ENCODE peak calls at places on chromosomes 1 and 21, in five cellular contexts. One of them, this sample, is unnamed.

GRCh38 chr1:64194168-64195088 is 9.0 kb upstream of the UBE2U start:
- DNase-seq in fibroblast of lung: no peak
- DNase-seq in HCT116: no peak
- DNase-seq in CD4-positive, CD25-positive, alpha-beta regulatory T cell: no peak
- DNase-seq in tibial artery: no peak
- DNase-seq in this sample: no peak

GRCh38 chr1:119680193-119680592 is 31.5 kb upstream of the PHGDH start:
- DNase-seq in fibroblast of lung: no peak
- DNase-seq in HCT116: no peak
- DNase-seq in CD4-positive, CD25-positive, alpha-beta regulatory T cell: no peak
- DNase-seq in tibial artery: no peak
- DNase-seq in this sample: no peak

GRCh38 chr1:178189814-178190213 is 95.9 kb downstream of the RASAL2 start:
- DNase-seq in fibroblast of lung: no peak
- DNase-seq in HCT116: peak; percentile 13
- DNase-seq in CD4-positive, CD25-positive, alpha-beta regulatory T cell: no peak
- DNase-seq in tibial artery: no peak
- DNase-seq in this sample: peak; percentile 78

GRCh38 chr1:24987875-24988559 is 57.9 kb upstream of the RUNX3 start:
- DNase-seq in fibroblast of lung: no peak
- DNase-seq in HCT116: no peak
- DNase-seq in CD4-positive, CD25-positive, alpha-beta regulatory T cell: no peak
- DNase-seq in tibial artery: no peak
- DNase-seq in this sample: no peak

GRCh38 chr1:47575855-47576757 is 138.3 kb downstream of the FOXD2 start:
- DNase-seq in fibroblast of lung: peak; percentile 91
- DNase-seq in HCT116: no peak
- DNase-seq in CD4-positive, CD25-positive, alpha-beta regulatory T cell: no peak
- DNase-seq in tibial artery: peak; percentile 32
- DNase-seq in this sample: peak; percentile 70

GRCh38 chr1:116919802-116920201 is 10.1 kb downstream of the PTGFRN start:
- DNase-seq in fibroblast of lung: no peak
- DNase-seq in HCT116: no peak
- DNase-seq in CD4-positive, CD25-positive, alpha-beta regulatory T cell: no peak
- DNase-seq in tibial artery: no peak
- DNase-seq in this sample: no peak

GRCh38 chr1:23816361-23816760 is 8.9 kb downstream of the HMGCL start:
- DNase-seq in fibroblast of lung: no peak
- DNase-seq in HCT116: no peak
- DNase-seq in CD4-positive, CD25-positive, alpha-beta regulatory T cell: no peak
- DNase-seq in tibial artery: no peak
- DNase-seq in this sample: no peak

GRCh38 chr1:244173765-244174164 is 122.7 kb downstream of the ZBTB18 start:
- DNase-seq in fibroblast of lung: peak; percentile 63
- DNase-seq in HCT116: no peak
- DNase-seq in CD4-positive, CD25-positive, alpha-beta regulatory T cell: no peak
- DNase-seq in tibial artery: no peak
- DNase-seq in this sample: no peak

GRCh38 chr1:154584267-154584994 is 16.9 kb downstream of the CHRNB2 start:
- DNase-seq in fibroblast of lung: no peak
- DNase-seq in HCT116: no peak
- DNase-seq in CD4-positive, CD25-positive, alpha-beta regulatory T cell: no peak
- DNase-seq in tibial artery: peak; percentile 6
- DNase-seq in this sample: no peak

GRCh38 chr1:13801711-13802486 is 101.9 kb downstream of the PRDM2 start:
- DNase-seq in fibroblast of lung: no peak
- DNase-seq in HCT116: no peak
- DNase-seq in CD4-positive, CD25-positive, alpha-beta regulatory T cell: no peak
- DNase-seq in tibial artery: peak; percentile 54
- DNase-seq in this sample: no peak

GRCh38 chr1:50278352-50278878 is 144.8 kb downstream of the DMRTA2 start:
- DNase-seq in fibroblast of lung: no peak
- DNase-seq in HCT116: no peak
- DNase-seq in CD4-positive, CD25-positive, alpha-beta regulatory T cell: no peak
- DNase-seq in tibial artery: no peak
- DNase-seq in this sample: no peak

GRCh38 chr1:205191617-205192016 is 19.9 kb downstream of the DSTYK start:
- DNase-seq in fibroblast of lung: no peak
- DNase-seq in HCT116: no peak
- DNase-seq in CD4-positive, CD25-positive, alpha-beta regulatory T cell: no peak
- DNase-seq in tibial artery: no peak
- DNase-seq in this sample: peak; percentile 43

GRCh38 chr1:207316622-207317510 is 4.6 kb upstream of the CD55 start:
- DNase-seq in fibroblast of lung: no peak
- DNase-seq in HCT116: peak; percentile 56
- DNase-seq in CD4-positive, CD25-positive, alpha-beta regulatory T cell: no peak
- DNase-seq in tibial artery: no peak
- DNase-seq in this sample: no peak

GRCh38 chr1:178531897-178532296 is 19.0 kb downstream of the TEX35 start:
- DNase-seq in fibroblast of lung: no peak
- DNase-seq in HCT116: no peak
- DNase-seq in CD4-positive, CD25-positive, alpha-beta regulatory T cell: no peak
- DNase-seq in tibial artery: no peak
- DNase-seq in this sample: no peak

GRCh38 chr1:183911285-183911684 is 106.4 kb downstream of the RGL1 start:
- DNase-seq in fibroblast of lung: no peak
- DNase-seq in HCT116: no peak
- DNase-seq in CD4-positive, CD25-positive, alpha-beta regulatory T cell: no peak
- DNase-seq in tibial artery: no peak
- DNase-seq in this sample: no peak

GRCh38 chr1:56901720-56902119 is 47.1 kb downstream of the C8A start:
- DNase-seq in fibroblast of lung: peak; percentile 9
- DNase-seq in HCT116: no peak
- DNase-seq in CD4-positive, CD25-positive, alpha-beta regulatory T cell: no peak
- DNase-seq in tibial artery: no peak
- DNase-seq in this sample: no peak

GRCh38 chr1:82837261-82837660 is 1036.5 kb downstream of the ADGRL2 start:
- DNase-seq in fibroblast of lung: no peak
- DNase-seq in HCT116: no peak
- DNase-seq in CD4-positive, CD25-positive, alpha-beta regulatory T cell: no peak
- DNase-seq in tibial artery: no peak
- DNase-seq in this sample: no peak

GRCh38 chr21:28602581-28602980 is 390.1 kb downstream of the LTN1 start:
- DNase-seq in fibroblast of lung: no peak
- DNase-seq in HCT116: no peak
- DNase-seq in CD4-positive, CD25-positive, alpha-beta regulatory T cell: no peak
- DNase-seq in tibial artery: no peak
- DNase-seq in this sample: no peak

GRCh38 chr1:6259491-6260362 is 1.2 kb downstream of the GPR153 start:
- DNase-seq in fibroblast of lung: peak; percentile 71
- DNase-seq in HCT116: peak; percentile 37
- DNase-seq in CD4-positive, CD25-positive, alpha-beta regulatory T cell: peak; percentile 61
- DNase-seq in tibial artery: peak; percentile 83
- DNase-seq in this sample: no peak

GRCh38 chr1:59034925-59035324 is 251.1 kb upstream of the JUN start:
- DNase-seq in fibroblast of lung: no peak
- DNase-seq in HCT116: no peak
- DNase-seq in CD4-positive, CD25-positive, alpha-beta regulatory T cell: no peak
- DNase-seq in tibial artery: no peak
- DNase-seq in this sample: no peak

GRCh38 chr1:118992868-118993711 is 4.9 kb upstream of the TBX15 start:
- DNase-seq in fibroblast of lung: no peak
- DNase-seq in HCT116: no peak
- DNase-seq in CD4-positive, CD25-positive, alpha-beta regulatory T cell: no peak
- DNase-seq in tibial artery: no peak
- DNase-seq in this sample: no peak

GRCh38 chr1:81802601-81803422 is 2.1 kb downstream of the ADGRL2 start:
- DNase-seq in fibroblast of lung: peak; percentile 56
- DNase-seq in HCT116: no peak
- DNase-seq in CD4-positive, CD25-positive, alpha-beta regulatory T cell: no peak
- DNase-seq in tibial artery: peak; percentile 85
- DNase-seq in this sample: peak; percentile 27

DNA sequence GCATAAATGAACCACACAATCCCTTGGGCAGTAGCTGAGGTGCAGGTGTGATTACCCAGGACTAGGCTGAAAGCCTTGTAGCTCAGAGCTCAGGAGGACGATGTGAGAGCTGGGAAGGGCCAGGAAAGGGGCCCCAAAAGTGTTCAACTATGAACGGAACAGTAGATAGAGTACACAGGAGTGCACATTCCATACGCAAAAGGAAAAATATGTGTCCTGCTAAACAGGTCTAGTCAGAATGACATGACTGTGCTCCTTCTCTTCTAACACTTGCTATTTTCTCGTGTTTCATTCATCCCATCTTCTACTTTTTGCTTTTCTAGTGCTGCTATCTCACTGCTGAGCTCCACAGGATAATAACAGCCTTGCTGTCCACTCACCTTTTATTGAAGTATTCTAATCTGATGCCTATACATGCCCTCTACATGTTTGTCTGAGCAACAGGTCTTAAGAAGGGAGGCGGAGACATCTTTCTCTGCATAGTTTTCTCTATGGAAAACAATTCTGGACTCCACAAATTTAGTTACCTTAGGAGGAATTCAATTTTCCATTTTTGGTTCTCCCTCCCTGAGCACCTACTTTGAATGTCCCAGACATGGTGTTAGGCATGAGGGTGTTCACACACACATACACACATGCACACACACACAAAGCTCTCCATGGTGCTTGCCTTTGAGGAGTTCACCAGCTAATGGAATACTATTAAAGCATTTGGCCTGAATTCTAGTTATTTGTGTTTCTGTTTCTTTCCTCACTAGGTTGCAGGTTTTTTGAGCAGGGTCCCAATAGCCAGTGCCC is 3.4 kb downstream of the S100A10 start:
- DNase-seq in fibroblast of lung: no peak
- DNase-seq in HCT116: no peak
- DNase-seq in CD4-positive, CD25-positive, alpha-beta regulatory T cell: no peak
- DNase-seq in tibial artery: no peak
- DNase-seq in this sample: no peak
- H3K4me3 ChIP-seq in fibroblast of lung: peak overlapping the region; percentile 93
- H3K4me3 ChIP-seq in HCT116: peak overlapping the region; percentile 91
- H3K4me3 ChIP-seq in CD4-positive, CD25-positive, alpha-beta regulatory T cell: peak overlapping the region; percentile 91
- H3K4me3 ChIP-seq in tibial artery: no peak overlapping the region
- H3K4me3 ChIP-seq in this sample: no peak overlapping the region

GRCh38 chr1:1436634-1437032 is 1.1 kb downstream of the VWA1 start:
- DNase-seq in fibroblast of lung: no peak
- DNase-seq in HCT116: no peak
- DNase-seq in CD4-positive, CD25-positive, alpha-beta regulatory T cell: no peak
- DNase-seq in tibial artery: no peak
- DNase-seq in this sample: no peak

GRCh38 chr1:1437033-1437903 is 1.8 kb downstream of the VWA1 start:
- DNase-seq in fibroblast of lung: no peak
- DNase-seq in HCT116: no peak
- DNase-seq in CD4-positive, CD25-positive, alpha-beta regulatory T cell: no peak
- DNase-seq in tibial artery: no peak
- DNase-seq in this sample: no peak

GRCh38 chr1:1434812-1435093 is 737 bp upstream of the VWA1 start:
- DNase-seq in fibroblast of lung: no peak
- DNase-seq in HCT116: no peak
- DNase-seq in CD4-positive, CD25-positive, alpha-beta regulatory T cell: no peak
- DNase-seq in tibial artery: peak; percentile 63
- DNase-seq in this sample: no peak

GRCh38 chr1:1435094-1435903 is at the start of gene VWA1:
- DNase-seq in fibroblast of lung: peak; percentile 71
- DNase-seq in HCT116: no peak
- DNase-seq in CD4-positive, CD25-positive, alpha-beta regulatory T cell: peak; percentile 27
- DNase-seq in tibial artery: peak; percentile 73
- DNase-seq in this sample: no peak

DNA sequence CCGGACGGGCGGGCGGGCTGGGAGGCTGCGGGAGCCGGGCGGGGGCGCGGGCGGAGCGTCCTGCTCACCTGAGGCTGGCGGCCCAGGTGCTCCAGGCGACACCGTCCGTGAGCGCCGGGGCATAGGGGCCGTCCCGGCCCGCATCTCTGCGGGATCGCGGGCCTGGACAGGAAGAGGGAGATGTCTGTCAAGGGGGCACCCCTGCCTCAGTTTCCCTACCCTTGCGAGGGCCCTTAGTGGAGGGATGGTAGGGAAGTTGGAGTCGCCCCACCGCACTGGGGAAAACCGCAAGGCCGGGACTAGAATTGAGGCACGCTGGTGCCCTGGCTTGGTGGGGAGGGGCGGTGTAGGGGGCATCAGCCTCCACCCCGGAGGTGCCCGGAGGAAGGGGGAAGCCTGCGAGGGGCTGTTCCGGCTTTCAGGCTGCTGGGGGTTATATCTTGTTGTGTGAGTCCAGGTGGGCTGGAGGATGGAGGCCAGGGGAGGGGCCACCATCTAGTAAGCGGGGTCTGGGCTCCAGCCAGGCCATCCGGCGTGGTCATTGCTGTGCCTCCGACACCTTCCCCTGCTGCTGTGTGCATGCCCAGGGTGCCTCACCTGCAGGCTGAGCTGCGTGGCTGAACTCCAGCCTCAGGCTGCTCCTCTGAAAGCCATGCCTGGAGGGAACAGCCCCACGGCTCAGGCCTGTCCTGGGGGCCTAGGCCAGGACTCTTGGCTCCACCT is 582 bp downstream of the VWA1 start:
- DNase-seq in fibroblast of lung: no peak
- DNase-seq in HCT116: no peak
- DNase-seq in CD4-positive, CD25-positive, alpha-beta regulatory T cell: no peak
- DNase-seq in tibial artery: peak; percentile 68
- DNase-seq in this sample: no peak
- H3K4me1 ChIP-seq in fibroblast of lung: peaks cover 20% of the 10 kb centered on the region
- H3K4me1 ChIP-seq in HCT116: peaks cover 63% of the 10 kb centered on the region
- H3K4me1 ChIP-seq in CD4-positive, CD25-positive, alpha-beta regulatory T cell: peaks cover 11% of the 10 kb centered on the region
- H3K4me1 ChIP-seq in tibial artery: peaks cover 86% of the 10 kb centered on the region
- H3K4me1 ChIP-seq in this sample: peaks cover 45% of the 10 kb centered on the region

DNA sequence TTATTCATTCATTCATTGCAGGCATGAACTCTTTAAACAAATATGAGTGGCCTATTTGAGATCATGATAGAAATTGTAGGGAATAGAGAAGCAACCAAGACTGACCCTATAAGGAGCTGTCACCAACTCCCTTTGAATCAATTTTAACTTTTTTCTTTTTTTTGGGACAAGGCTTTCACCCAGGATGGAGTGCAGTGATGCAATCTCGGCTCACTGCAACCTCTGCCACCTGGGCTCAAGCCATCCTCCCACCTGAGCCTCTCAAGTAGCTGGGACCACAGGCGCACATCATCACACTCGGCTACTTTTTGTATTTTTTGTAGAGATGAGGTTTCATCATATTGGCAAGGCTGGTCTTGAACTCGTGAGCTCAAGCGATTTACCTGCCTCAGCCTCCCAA is 17.1 kb upstream of the ATP5PO start:
- DNase-seq in fibroblast of lung: no peak
- DNase-seq in HCT116: no peak
- DNase-seq in CD4-positive, CD25-positive, alpha-beta regulatory T cell: no peak
- DNase-seq in tibial artery: no peak
- DNase-seq in this sample: no peak
- H3K4me3 ChIP-seq in fibroblast of lung: peak overlapping the region; percentile 56
- H3K4me3 ChIP-seq in HCT116: no peak overlapping the region
- H3K4me3 ChIP-seq in CD4-positive, CD25-positive, alpha-beta regulatory T cell: peak overlapping the region; percentile 99
- H3K4me3 ChIP-seq in tibial artery: no peak overlapping the region
- H3K4me3 ChIP-seq in this sample: peak overlapping the region; percentile 64

GRCh38 chr1:41362749-41363631 is 1.8 kb downstream of the FOXO6 start:
- DNase-seq in fibroblast of lung: no peak
- DNase-seq in HCT116: no peak
- DNase-seq in CD4-positive, CD25-positive, alpha-beta regulatory T cell: no peak
- DNase-seq in tibial artery: peak; percentile 57
- DNase-seq in this sample: no peak

GRCh38 chr1:41362357-41362721 is 1.1 kb downstream of the FOXO6 start:
- DNase-seq in fibroblast of lung: no peak
- DNase-seq in HCT116: no peak
- DNase-seq in CD4-positive, CD25-positive, alpha-beta regulatory T cell: no peak
- DNase-seq in tibial artery: peak; percentile 66
- DNase-seq in this sample: no peak

GRCh38 chr1:41361028-41361494 is at the start of gene FOXO6:
- DNase-seq in fibroblast of lung: peak; percentile 93
- DNase-seq in HCT116: peak; percentile 95
- DNase-seq in CD4-positive, CD25-positive, alpha-beta regulatory T cell: peak; percentile 88
- DNase-seq in tibial artery: peak; percentile 99
- DNase-seq in this sample: peak; percentile 98

GRCh38 chr1:41360074-41361027 is 883 bp upstream of the FOXO6 start:
- DNase-seq in fibroblast of lung: no peak
- DNase-seq in HCT116: no peak
- DNase-seq in CD4-positive, CD25-positive, alpha-beta regulatory T cell: no peak
- DNase-seq in tibial artery: peak; percentile 60
- DNase-seq in this sample: no peak

GRCh38 chr1:41361495-41362356 is 492 bp downstream of the FOXO6 start:
- DNase-seq in fibroblast of lung: no peak
- DNase-seq in HCT116: no peak
- DNase-seq in CD4-positive, CD25-positive, alpha-beta regulatory T cell: peak; percentile 26
- DNase-seq in tibial artery: peak; percentile 70
- DNase-seq in this sample: no peak
- H3K4me1 ChIP-seq in fibroblast of lung: peaks cover 2% of the 10 kb centered on the region
- H3K4me1 ChIP-seq in HCT116: peaks cover 47% of the 10 kb centered on the region
- H3K4me1 ChIP-seq in CD4-positive, CD25-positive, alpha-beta regulatory T cell: peaks cover 22% of the 10 kb centered on the region
- H3K4me1 ChIP-seq in tibial artery: peaks cover 68% of the 10 kb centered on the region
- H3K4me1 ChIP-seq in this sample: peaks cover 52% of the 10 kb centered on the region